ENCODE peak calls at places on chromosomes 12 and 14, in six cellular contexts. One of them, this sample, is unnamed.

GRCh38 chr14:88233915-88234314 is 89.2 kb downstream of the KCNK10 start:
- DNase-seq in right atrium auricular region: no peak
- DNase-seq in SJCRH30: peak; percentile 25
- DNase-seq in NB4: peak; percentile 29
- DNase-seq in fibroblast of villous mesenchyme: no peak
- DNase-seq in cardiac fibroblast: peak; percentile 14
- DNase-seq in this sample: no peak

GRCh38 chr12:11891350-11892064 is 179.2 kb upstream of the BCL2L14 start:
- DNase-seq in right atrium auricular region: peak; percentile 63
- DNase-seq in SJCRH30: no peak
- DNase-seq in NB4: peak; percentile 43
- DNase-seq in fibroblast of villous mesenchyme: no peak
- DNase-seq in cardiac fibroblast: no peak
- DNase-seq in this sample: no peak

GRCh38 chr12:76144253-76144564 is 59.7 kb upstream of the NAP1L1 start:
- DNase-seq in SJCRH30: peak; percentile 38
- DNase-seq in cardiac fibroblast: peak; percentile 64
- DNase-seq in right atrium auricular region: no peak
- DNase-seq in fibroblast of villous mesenchyme: peak; percentile 34
- DNase-seq in NB4: peak; percentile 9
- DNase-seq in this sample: no peak

GRCh38 chr14:52961060-52961639 is 10.3 kb upstream of the FERMT2 start:
- DNase-seq in fibroblast of villous mesenchyme: peak; percentile 73
- DNase-seq in NB4: peak; percentile 50
- DNase-seq in cardiac fibroblast: peak; percentile 82
- DNase-seq in SJCRH30: peak; percentile 79
- DNase-seq in right atrium auricular region: peak; percentile 64
- DNase-seq in this sample: peak; percentile 52

GRCh38 chr14:67729072-67729561 is 27.4 kb downstream of the RDH12 start:
- DNase-seq in SJCRH30: no peak
- DNase-seq in fibroblast of villous mesenchyme: no peak
- DNase-seq in cardiac fibroblast: no peak
- DNase-seq in right atrium auricular region: no peak
- DNase-seq in NB4: no peak
- DNase-seq in this sample: no peak

GRCh38 chr14:52873096-52873495 is 77.8 kb downstream of the FERMT2 start:
- DNase-seq in SJCRH30: no peak
- DNase-seq in fibroblast of villous mesenchyme: no peak
- DNase-seq in cardiac fibroblast: no peak
- DNase-seq in NB4: no peak
- DNase-seq in right atrium auricular region: no peak
- DNase-seq in this sample: no peak

GRCh38 chr12:74482115-74482514 is 55.5 kb upstream of the ATXN7L3B start:
- DNase-seq in cardiac fibroblast: no peak
- DNase-seq in right atrium auricular region: no peak
- DNase-seq in fibroblast of villous mesenchyme: no peak
- DNase-seq in SJCRH30: no peak
- DNase-seq in NB4: no peak
- DNase-seq in this sample: no peak

GRCh38 chr14:64755661-64756265 is 51.5 kb downstream of the PLEKHG3 start:
- DNase-seq in right atrium auricular region: no peak
- DNase-seq in SJCRH30: peak; percentile 40
- DNase-seq in NB4: peak; percentile 64
- DNase-seq in cardiac fibroblast: peak; percentile 58
- DNase-seq in fibroblast of villous mesenchyme: peak; percentile 55
- DNase-seq in this sample: peak; percentile 51

GRCh38 chr12:124645530-124646244 is 78.3 kb upstream of the NCOR2 start:
- DNase-seq in right atrium auricular region: no peak
- DNase-seq in NB4: no peak
- DNase-seq in fibroblast of villous mesenchyme: no peak
- DNase-seq in cardiac fibroblast: no peak
- DNase-seq in SJCRH30: no peak
- DNase-seq in this sample: no peak

GRCh38 chr14:54175298-54175942 is 218.8 kb upstream of the BMP4 start:
- DNase-seq in fibroblast of villous mesenchyme: peak; percentile 88
- DNase-seq in SJCRH30: peak; percentile 93
- DNase-seq in cardiac fibroblast: peak; percentile 88
- DNase-seq in NB4: peak; percentile 61
- DNase-seq in right atrium auricular region: peak; percentile 67
- DNase-seq in this sample: no peak

GRCh38 chr12:127629066-127629820 is 637.7 kb upstream of the TMEM132C start:
- DNase-seq in right atrium auricular region: no peak
- DNase-seq in fibroblast of villous mesenchyme: no peak
- DNase-seq in SJCRH30: peak; percentile 24
- DNase-seq in cardiac fibroblast: no peak
- DNase-seq in NB4: no peak
- DNase-seq in this sample: no peak

GRCh38 chr12:45329238-45329637 is 113.3 kb downstream of the ANO6 start:
- DNase-seq in right atrium auricular region: no peak
- DNase-seq in NB4: no peak
- DNase-seq in fibroblast of villous mesenchyme: no peak
- DNase-seq in cardiac fibroblast: no peak
- DNase-seq in SJCRH30: no peak
- DNase-seq in this sample: no peak

GRCh38 chr12:72057330-72057911 is 118.8 kb downstream of the TPH2 start:
- DNase-seq in NB4: no peak
- DNase-seq in cardiac fibroblast: no peak
- DNase-seq in SJCRH30: no peak
- DNase-seq in right atrium auricular region: no peak
- DNase-seq in fibroblast of villous mesenchyme: no peak
- DNase-seq in this sample: no peak

GRCh38 chr12:68804654-68805591 is 3.1 kb upstream of the MDM2 start:
- DNase-seq in NB4: no peak
- DNase-seq in fibroblast of villous mesenchyme: no peak
- DNase-seq in cardiac fibroblast: no peak
- DNase-seq in right atrium auricular region: no peak
- DNase-seq in SJCRH30: no peak
- DNase-seq in this sample: no peak
- H3K4me3 ChIP-seq in NB4: no peak overlapping the region
- H3K4me3 ChIP-seq in fibroblast of villous mesenchyme: no peak overlapping the region
- H3K4me3 ChIP-seq in cardiac fibroblast: no peak overlapping the region
- H3K4me3 ChIP-seq in right atrium auricular region: no peak overlapping the region
- H3K4me3 ChIP-seq in SJCRH30: no peak overlapping the region
- H3K4me3 ChIP-seq in this sample: no peak overlapping the region

GRCh38 chr12:1470051-1470450 is 124.3 kb downstream of the FBXL14 start:
- DNase-seq in NB4: no peak
- DNase-seq in fibroblast of villous mesenchyme: no peak
- DNase-seq in cardiac fibroblast: no peak
- DNase-seq in SJCRH30: no peak
- DNase-seq in right atrium auricular region: no peak
- DNase-seq in this sample: no peak

GRCh38 chr12:1471224-1471623 is 123.2 kb downstream of the FBXL14 start:
- DNase-seq in cardiac fibroblast: peak; percentile 57
- DNase-seq in NB4: no peak
- DNase-seq in SJCRH30: no peak
- DNase-seq in fibroblast of villous mesenchyme: no peak
- DNase-seq in right atrium auricular region: no peak
- DNase-seq in this sample: no peak

GRCh38 chr12:1473418-1473817 is 121.0 kb downstream of the FBXL14 start:
- DNase-seq in SJCRH30: peak; percentile 59
- DNase-seq in fibroblast of villous mesenchyme: peak; percentile 19
- DNase-seq in NB4: peak; percentile 85
- DNase-seq in cardiac fibroblast: no peak
- DNase-seq in right atrium auricular region: no peak
- DNase-seq in this sample: peak; percentile 21

GRCh38 chr12:1474059-1474537 is 120.3 kb downstream of the FBXL14 start:
- DNase-seq in fibroblast of villous mesenchyme: peak; percentile 94
- DNase-seq in SJCRH30: peak; percentile 76
- DNase-seq in NB4: peak; percentile 86
- DNase-seq in right atrium auricular region: no peak
- DNase-seq in cardiac fibroblast: peak; percentile 99
- DNase-seq in this sample: no peak

DNA sequence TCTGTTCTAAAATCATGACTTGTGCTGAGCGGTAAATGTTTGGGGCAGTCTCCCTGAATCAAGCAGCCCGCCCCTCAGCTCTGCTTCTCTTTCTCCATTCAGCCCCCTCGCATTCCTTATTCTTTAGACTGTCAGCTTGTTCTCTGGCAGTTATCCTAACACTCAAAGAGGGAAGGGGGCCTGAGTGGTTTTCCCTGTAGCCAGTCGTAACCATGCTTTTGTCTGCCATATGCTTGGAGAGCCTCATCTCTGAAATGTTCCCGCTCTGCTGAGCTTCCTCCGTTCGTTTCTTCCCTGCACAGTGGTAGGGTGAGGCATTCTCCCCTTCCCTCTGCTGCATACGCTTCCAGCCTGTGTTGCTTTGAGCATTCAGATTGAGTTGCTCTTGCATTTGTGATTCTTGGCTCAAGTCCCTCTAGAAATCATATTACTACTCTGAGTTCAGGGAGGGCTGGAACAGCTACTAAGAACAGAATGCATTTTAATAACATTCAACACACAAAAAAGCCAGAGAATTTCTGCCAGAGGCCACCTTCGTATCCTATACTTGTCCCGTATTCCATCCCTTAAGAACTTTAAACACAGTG is 119.7 kb downstream of the FBXL14 start:
- DNase-seq in NB4: no peak
- DNase-seq in right atrium auricular region: no peak
- DNase-seq in fibroblast of villous mesenchyme: peak; percentile 73
- DNase-seq in cardiac fibroblast: peak; percentile 96
- DNase-seq in SJCRH30: peak; percentile 68
- DNase-seq in this sample: no peak
- H3K4me3 ChIP-seq in NB4: no peak overlapping the region
- H3K4me3 ChIP-seq in right atrium auricular region: no peak overlapping the region
- H3K4me3 ChIP-seq in fibroblast of villous mesenchyme: peak overlapping the region; percentile 23
- H3K4me3 ChIP-seq in cardiac fibroblast: no peak overlapping the region
- H3K4me3 ChIP-seq in SJCRH30: peak overlapping the region; percentile 11
- H3K4me3 ChIP-seq in this sample: no peak overlapping the region

DNA sequence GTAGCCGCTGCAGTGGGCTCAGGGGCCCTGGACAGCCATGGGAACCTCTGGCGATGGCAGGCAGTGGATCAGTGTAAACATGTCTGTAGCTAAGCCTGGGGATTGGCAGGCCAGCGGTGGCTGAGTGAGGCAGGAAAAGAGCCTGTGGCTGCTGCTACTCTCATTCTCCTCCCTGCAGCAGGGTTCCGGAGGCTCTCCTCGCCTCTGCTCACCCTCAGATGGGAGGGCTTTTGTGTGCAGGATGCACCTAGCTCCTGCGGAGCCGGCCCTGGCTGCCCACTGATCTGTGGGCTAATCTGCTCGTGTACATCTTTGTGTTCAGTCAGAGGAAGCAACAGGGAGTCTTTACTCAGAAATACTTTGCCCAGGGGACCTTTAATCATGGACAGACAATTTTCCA is 59.5 kb downstream of the GALNT8 start:
- DNase-seq in NB4: no peak
- DNase-seq in right atrium auricular region: peak; percentile 46
- DNase-seq in fibroblast of villous mesenchyme: no peak
- DNase-seq in cardiac fibroblast: no peak
- DNase-seq in SJCRH30: no peak
- DNase-seq in this sample: no peak
- H3K4me3 ChIP-seq in NB4: no peak overlapping the region
- H3K4me3 ChIP-seq in right atrium auricular region: no peak overlapping the region
- H3K4me3 ChIP-seq in fibroblast of villous mesenchyme: no peak overlapping the region
- H3K4me3 ChIP-seq in cardiac fibroblast: no peak overlapping the region
- H3K4me3 ChIP-seq in SJCRH30: no peak overlapping the region
- H3K4me3 ChIP-seq in this sample: no peak overlapping the region

GRCh38 chr12:27009926-27010325 is 4.3 kb downstream of the TM7SF3 start:
- DNase-seq in SJCRH30: no peak
- DNase-seq in NB4: peak; percentile 74
- DNase-seq in fibroblast of villous mesenchyme: no peak
- DNase-seq in cardiac fibroblast: no peak
- DNase-seq in right atrium auricular region: no peak
- DNase-seq in this sample: no peak
- H3K4me3 ChIP-seq in SJCRH30: no peak overlapping the region
- H3K4me3 ChIP-seq in NB4: peak overlapping the region; percentile 80
- H3K4me3 ChIP-seq in fibroblast of villous mesenchyme: no peak overlapping the region
- H3K4me3 ChIP-seq in cardiac fibroblast: no peak overlapping the region
- H3K4me3 ChIP-seq in right atrium auricular region: no peak overlapping the region
- H3K4me3 ChIP-seq in this sample: no peak overlapping the region

GRCh38 chr14:103709814-103710213 is 5.4 kb downstream of the XRCC3 start:
- DNase-seq in fibroblast of villous mesenchyme: no peak
- DNase-seq in NB4: no peak
- DNase-seq in SJCRH30: no peak
- DNase-seq in right atrium auricular region: no peak
- DNase-seq in cardiac fibroblast: no peak
- DNase-seq in this sample: no peak

GRCh38 chr14:103710771-103711392 is 4.4 kb downstream of the XRCC3 start:
- DNase-seq in cardiac fibroblast: no peak
- DNase-seq in NB4: no peak
- DNase-seq in fibroblast of villous mesenchyme: no peak
- DNase-seq in right atrium auricular region: no peak
- DNase-seq in SJCRH30: no peak
- DNase-seq in this sample: no peak

GRCh38 chr14:103706551-103707328 is 8.5 kb downstream of the XRCC3 start:
- DNase-seq in NB4: no peak
- DNase-seq in fibroblast of villous mesenchyme: no peak
- DNase-seq in cardiac fibroblast: no peak
- DNase-seq in SJCRH30: no peak
- DNase-seq in right atrium auricular region: no peak
- DNase-seq in this sample: no peak

GRCh38 chr14:103707329-103708263 is 7.7 kb downstream of the XRCC3 start:
- DNase-seq in fibroblast of villous mesenchyme: no peak
- DNase-seq in cardiac fibroblast: no peak
- DNase-seq in right atrium auricular region: no peak
- DNase-seq in NB4: no peak
- DNase-seq in SJCRH30: no peak
- DNase-seq in this sample: no peak

DNA sequence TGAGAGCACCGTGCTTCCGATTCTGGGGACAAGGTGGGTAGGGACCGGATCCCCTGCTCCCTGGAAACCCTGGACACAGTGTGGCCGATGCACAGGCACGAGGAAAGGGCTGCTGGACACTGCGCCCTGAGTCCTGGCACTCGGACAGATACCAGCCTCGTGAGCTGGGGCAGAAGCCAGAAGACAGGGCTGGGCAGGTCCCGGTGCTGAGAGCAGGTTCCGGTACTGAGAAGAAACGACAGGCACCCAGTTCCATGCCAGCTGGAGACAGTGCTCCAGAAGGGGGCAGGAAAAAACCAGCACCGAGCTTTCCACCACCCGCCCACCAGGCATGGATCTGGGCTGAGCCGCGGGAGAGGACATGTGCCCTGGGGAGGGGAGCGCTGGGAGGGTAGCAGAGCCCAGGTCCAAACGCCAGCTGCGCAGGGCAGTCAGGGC is 6.5 kb downstream of the XRCC3 start:
- DNase-seq in fibroblast of villous mesenchyme: no peak
- DNase-seq in cardiac fibroblast: no peak
- DNase-seq in right atrium auricular region: no peak
- DNase-seq in NB4: no peak
- DNase-seq in SJCRH30: no peak
- DNase-seq in this sample: no peak
- H3K4me3 ChIP-seq in fibroblast of villous mesenchyme: no peak overlapping the region
- H3K4me3 ChIP-seq in cardiac fibroblast: no peak overlapping the region
- H3K4me3 ChIP-seq in right atrium auricular region: no peak overlapping the region
- H3K4me3 ChIP-seq in NB4: no peak overlapping the region
- H3K4me3 ChIP-seq in SJCRH30: no peak overlapping the region
- H3K4me3 ChIP-seq in this sample: no peak overlapping the region